ENCODE peak calls at places on chromosomes 4 and X, in five cellular contexts. B is cardiac muscle cell, G is GM19239, Z is aorta, X is glomerular endothelial cell. T is an unnamed sample.

GRCh38 chr4:73208376-73208775 is 50.2 kb downstream of the ANKRD17 start:
- DNase-seq in G (no peak), B (no peak), X (no peak), Z (no peak), T (no peak)

GRCh38 chr4:181502611-181503010 is 740.6 kb upstream of the TENM3 start:
- DNase-seq in Z (no peak), X (no peak), G (no peak), B (no peak), T (no peak)

GRCh38 chr4:145503486-145504072 is 21.9 kb downstream of the SMAD1 start:
- DNase-seq in B (no peak), X (no peak), Z (no peak), G (no peak), T (no peak)

GRCh38 chr4:153318696-153319320 is 25.7 kb upstream of the MND1 start:
- DNase-seq in B (peak; percentile 63), Z (no peak), X (no peak), G (peak; percentile 28), T (peak; percentile 46)

GRCh38 chr4:37427193-37427592 is 182.7 kb downstream of the NWD2 start:
- DNase-seq in X (no peak), G (no peak), Z (no peak), B (no peak), T (no peak)

GRCh38 chr4:1192091-1192492 is 19.7 kb upstream of the SPON2 start:
- DNase-seq in Z (peak; percentile 92), B (no peak), G (no peak), X (peak; percentile 51), T (no peak)

GRCh38 chr4:82890602-82890912 is 396 bp downstream of the SEC31A start:
- DNase-seq in B (peak; percentile 79), G (no peak), X (no peak), Z (no peak), T (no peak)

GRCh38 chrX:132209527-132209926 is 9.7 kb downstream of the RAP2C start:
- DNase-seq in X (no peak), B (no peak), Z (no peak), G (no peak), T (no peak)

GRCh38 chrX:19846995-19847790 is 40.2 kb downstream of the SH3KBP1 start:
- DNase-seq in X (no peak), G (no peak), B (no peak), Z (peak; percentile 68), T (no peak)

GRCh38 chr4:53913771-53914170 is 150.6 kb downstream of the CHIC2 start:
- DNase-seq in X (no peak), Z (no peak), B (no peak), G (no peak), T (no peak)

GRCh38 chr4:105586638-105587328 is 34.4 kb downstream of the ARHGEF38 start:
- DNase-seq in X (no peak), B (no peak), Z (no peak), G (no peak), T (no peak)